ENCODE peak calls at places on chromosomes 6 and 20, in four cellular contexts. One of them, this sample, is unnamed.
A peak's percentile ranks its signal among the peaks of the same experiment; 100 is the strongest.

GRCh38 chr6:84428300-84428907 is 201.0 kb upstream of the CEP162 start:
- DNase-seq in heart left ventricle: peak; percentile 33
- DNase-seq in upper lobe of left lung: peak; percentile 31
- DNase-seq in fibroblast of lung: peak; percentile 71
- DNase-seq in this sample: peak; percentile 51

GRCh38 chr20:36835025-36835424 is 40.9 kb upstream of the TLDC2 start:
- DNase-seq in heart left ventricle: no peak
- DNase-seq in upper lobe of left lung: no peak
- DNase-seq in fibroblast of lung: no peak
- DNase-seq in this sample: no peak

GRCh38 chr6:5638666-5639065 is 368.1 kb downstream of the NRN1 start:
- DNase-seq in heart left ventricle: peak; percentile 89
- DNase-seq in upper lobe of left lung: no peak
- DNase-seq in fibroblast of lung: no peak
- DNase-seq in this sample: no peak

GRCh38 chr20:35583636-35584560 is 31.7 kb upstream of the SPAG4 start:
- DNase-seq in heart left ventricle: no peak
- DNase-seq in upper lobe of left lung: no peak
- DNase-seq in fibroblast of lung: no peak
- DNase-seq in this sample: no peak

GRCh38 chr20:41158082-41158625 is 20.8 kb downstream of the PLCG1 start:
- DNase-seq in heart left ventricle: no peak
- DNase-seq in upper lobe of left lung: no peak
- DNase-seq in fibroblast of lung: no peak
- DNase-seq in this sample: no peak

GRCh38 chr6:104653786-104654185 is 205.9 kb downstream of the HACE1 start:
- DNase-seq in heart left ventricle: no peak
- DNase-seq in upper lobe of left lung: no peak
- DNase-seq in fibroblast of lung: no peak
- DNase-seq in this sample: no peak

GRCh38 chr6:3090013-3090412 is 21.7 kb downstream of the RIPK1 start:
- DNase-seq in heart left ventricle: no peak
- DNase-seq in upper lobe of left lung: no peak
- DNase-seq in fibroblast of lung: no peak
- DNase-seq in this sample: no peak

GRCh38 chr6:30915591-30915946 is 1.5 kb downstream of the VARS2 start:
- DNase-seq in heart left ventricle: no peak
- DNase-seq in upper lobe of left lung: no peak
- DNase-seq in fibroblast of lung: peak; percentile 78
- DNase-seq in this sample: no peak

GRCh38 chr20:19784511-19785172 is 26.6 kb downstream of the RIN2 start:
- DNase-seq in heart left ventricle: peak; percentile 78
- DNase-seq in upper lobe of left lung: peak; percentile 85
- DNase-seq in fibroblast of lung: peak; percentile 89
- DNase-seq in this sample: no peak

DNA sequence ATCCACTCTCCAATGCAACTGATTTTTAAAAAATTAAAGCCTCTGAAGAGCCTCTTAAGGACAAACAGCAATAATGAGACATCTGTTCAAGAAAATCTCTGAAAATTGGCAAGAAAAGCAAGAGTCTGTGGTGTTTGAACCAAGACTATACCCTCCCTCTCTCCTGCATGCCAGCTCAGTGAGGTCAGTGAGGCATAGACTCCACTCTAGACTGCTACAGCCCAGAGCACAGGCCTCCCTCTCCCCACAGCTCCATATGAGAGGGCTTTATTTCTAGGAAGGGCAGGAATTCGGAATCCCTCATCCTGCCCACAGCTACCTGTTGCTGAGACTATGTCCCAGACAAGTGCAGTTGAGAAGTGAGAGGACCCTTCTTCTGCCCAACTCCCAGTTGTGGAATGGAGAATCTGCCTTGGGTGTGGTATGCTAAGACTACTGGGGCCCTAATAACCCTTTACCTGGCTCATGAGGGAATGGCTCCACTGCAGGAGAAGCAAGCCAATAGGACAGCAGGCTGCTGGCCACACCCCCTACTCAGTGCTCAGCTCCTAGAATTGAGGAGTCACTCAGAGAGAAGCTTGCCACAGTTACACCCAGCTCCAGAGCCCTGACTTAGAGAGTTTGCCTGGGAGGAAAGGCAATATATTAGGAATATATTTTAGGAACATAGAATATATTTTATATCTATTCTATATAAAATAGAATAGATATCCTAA is 22.7 kb upstream of the HLA-DQA1 start:
- DNase-seq in heart left ventricle: no peak
- DNase-seq in upper lobe of left lung: no peak
- DNase-seq in fibroblast of lung: no peak
- DNase-seq in this sample: no peak
- H3K4me3 ChIP-seq in heart left ventricle: no peak overlapping the region
- H3K4me3 ChIP-seq in upper lobe of left lung: no peak overlapping the region
- H3K4me3 ChIP-seq in fibroblast of lung: no peak overlapping the region
- H3K4me3 ChIP-seq in this sample: no peak overlapping the region

GRCh38 chr6:10140824-10141223 is 274.1 kb downstream of the TFAP2A start:
- DNase-seq in heart left ventricle: no peak
- DNase-seq in upper lobe of left lung: no peak
- DNase-seq in fibroblast of lung: no peak
- DNase-seq in this sample: no peak
- H3K27ac ChIP-seq in heart left ventricle: no peak overlapping the region
- H3K27ac ChIP-seq in upper lobe of left lung: no peak overlapping the region
- H3K27ac ChIP-seq in fibroblast of lung: no peak overlapping the region
- H3K27ac ChIP-seq in this sample: no peak overlapping the region

GRCh38 chr20:64067733-64068307 is 4.8 kb downstream of the TCEA2 start:
- DNase-seq in heart left ventricle: no peak
- DNase-seq in upper lobe of left lung: no peak
- DNase-seq in fibroblast of lung: no peak
- DNase-seq in this sample: no peak

GRCh38 chr20:64065062-64065972 is 2.3 kb downstream of the TCEA2 start:
- DNase-seq in heart left ventricle: no peak
- DNase-seq in upper lobe of left lung: no peak
- DNase-seq in fibroblast of lung: no peak
- DNase-seq in this sample: no peak

GRCh38 chr20:64068381-64069208 is 5.6 kb downstream of the TCEA2 start:
- DNase-seq in heart left ventricle: no peak
- DNase-seq in upper lobe of left lung: no peak
- DNase-seq in fibroblast of lung: no peak
- DNase-seq in this sample: no peak

GRCh38 chr20:64065973-64066341 is 3.0 kb downstream of the TCEA2 start:
- DNase-seq in heart left ventricle: no peak
- DNase-seq in upper lobe of left lung: peak; percentile 47
- DNase-seq in fibroblast of lung: peak; percentile 76
- DNase-seq in this sample: no peak

GRCh38 chr20:64066984-64067605 is 4.1 kb downstream of the TCEA2 start:
- DNase-seq in heart left ventricle: no peak
- DNase-seq in upper lobe of left lung: no peak
- DNase-seq in fibroblast of lung: no peak
- DNase-seq in this sample: no peak
- H3K4me1 ChIP-seq in heart left ventricle: peaks cover 30% of the 10 kb centered on the region
- H3K4me1 ChIP-seq in upper lobe of left lung: peaks cover 45% of the 10 kb centered on the region
- H3K4me1 ChIP-seq in fibroblast of lung: peaks cover 22% of the 10 kb centered on the region
- H3K4me1 ChIP-seq in this sample: peaks cover 4% of the 10 kb centered on the region

GRCh38 chr6:54014440-54014839 is 96.8 kb upstream of the MLIP start:
- DNase-seq in heart left ventricle: no peak
- DNase-seq in upper lobe of left lung: no peak
- DNase-seq in fibroblast of lung: no peak
- DNase-seq in this sample: no peak
- H3K4me3 ChIP-seq in heart left ventricle: no peak overlapping the region
- H3K4me3 ChIP-seq in upper lobe of left lung: no peak overlapping the region
- H3K4me3 ChIP-seq in fibroblast of lung: no peak overlapping the region
- H3K4me3 ChIP-seq in this sample: no peak overlapping the region

GRCh38 chr6:42042108-42042507 is 8.2 kb upstream of the TAF8 start:
- DNase-seq in heart left ventricle: no peak
- DNase-seq in upper lobe of left lung: no peak
- DNase-seq in fibroblast of lung: no peak
- DNase-seq in this sample: no peak
- H3K27ac ChIP-seq in heart left ventricle: peak overlapping the region; percentile 85
- H3K27ac ChIP-seq in upper lobe of left lung: peak overlapping the region; percentile 82
- H3K27ac ChIP-seq in fibroblast of lung: no peak overlapping the region
- H3K27ac ChIP-seq in this sample: no peak overlapping the region

GRCh38 chr20:9506964-9507369 is 7.4 kb upstream of the LAMP5 start:
- DNase-seq in heart left ventricle: no peak
- DNase-seq in upper lobe of left lung: no peak
- DNase-seq in fibroblast of lung: no peak
- DNase-seq in this sample: peak; percentile 60

GRCh38 chr20:9506337-9506821 is 8.0 kb upstream of the LAMP5 start:
- DNase-seq in heart left ventricle: no peak
- DNase-seq in upper lobe of left lung: no peak
- DNase-seq in fibroblast of lung: no peak
- DNase-seq in this sample: peak; percentile 31

GRCh38 chr20:9508240-9508661 is 6.1 kb upstream of the LAMP5 start:
- DNase-seq in heart left ventricle: no peak
- DNase-seq in upper lobe of left lung: no peak
- DNase-seq in fibroblast of lung: no peak
- DNase-seq in this sample: no peak

GRCh38 chr20:9508696-9509178 is 5.7 kb upstream of the LAMP5 start:
- DNase-seq in heart left ventricle: no peak
- DNase-seq in upper lobe of left lung: no peak
- DNase-seq in fibroblast of lung: no peak
- DNase-seq in this sample: no peak

GRCh38 chr20:9507544-9508239 is 6.7 kb upstream of the LAMP5 start:
- DNase-seq in heart left ventricle: no peak
- DNase-seq in upper lobe of left lung: no peak
- DNase-seq in fibroblast of lung: no peak
- DNase-seq in this sample: peak; percentile 40
- H3K4me1 ChIP-seq in heart left ventricle: peaks cover 14% of the 10 kb centered on the region
- H3K4me1 ChIP-seq in upper lobe of left lung: peaks cover 23% of the 10 kb centered on the region
- H3K4me1 ChIP-seq in fibroblast of lung: no peaks in the 10 kb centered on the region
- H3K4me1 ChIP-seq in this sample: no peaks in the 10 kb centered on the region

DNA sequence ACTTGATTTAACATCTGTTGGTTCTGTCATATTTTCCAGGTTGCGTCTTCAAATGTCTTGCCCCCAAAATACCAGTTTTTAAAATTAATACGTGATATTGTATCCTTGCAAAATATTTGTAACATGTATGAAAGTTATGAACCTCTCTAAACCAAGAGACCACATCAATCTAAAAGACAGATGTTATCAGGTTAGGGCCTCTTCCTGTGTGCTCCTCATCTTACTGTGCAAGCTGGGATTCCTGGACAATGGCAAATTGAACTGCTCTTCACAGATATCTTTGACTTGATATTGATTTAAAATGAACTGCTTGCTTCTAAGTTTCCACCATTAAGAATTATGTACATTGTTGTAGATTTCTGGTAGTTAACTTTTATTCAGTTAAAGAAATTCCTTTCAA is 9.6 kb downstream of the TMEM239 start:
- DNase-seq in heart left ventricle: no peak
- DNase-seq in upper lobe of left lung: no peak
- DNase-seq in fibroblast of lung: no peak
- DNase-seq in this sample: no peak
- H3K4me3 ChIP-seq in heart left ventricle: no peak overlapping the region
- H3K4me3 ChIP-seq in upper lobe of left lung: no peak overlapping the region
- H3K4me3 ChIP-seq in fibroblast of lung: no peak overlapping the region
- H3K4me3 ChIP-seq in this sample: no peak overlapping the region

This sample was measured in pancreas.